ENCODE peak calls at places on chromosomes 4 and X, in nine cellular contexts. One of them, this sample, is unnamed. For H3K4me1, the result is how much of the 10 kb centered on the place peaks cover.

GRCh38 chr4:55437356-55437796 is 41.6 kb downstream of the TMEM165 start:
- DNase-seq in osteoblast: no peak
- DNase-seq in effector memory CD4-positive, alpha-beta T cell: no peak
- DNase-seq in SJSA1: no peak
- DNase-seq in psoas muscle: no peak
- DNase-seq in heart right ventricle: no peak
- DNase-seq in naive thymus-derived CD4-positive, alpha-beta T cell: no peak
- DNase-seq in Panc1: no peak
- DNase-seq in aorta: no peak
- DNase-seq in this sample: no peak

GRCh38 chr4:78682090-78682489 is 94.1 kb upstream of the BMP2K start:
- DNase-seq in aorta: no peak
- DNase-seq in Panc1: no peak
- DNase-seq in psoas muscle: no peak
- DNase-seq in SJSA1: no peak
- DNase-seq in heart right ventricle: no peak
- DNase-seq in osteoblast: no peak
- DNase-seq in naive thymus-derived CD4-positive, alpha-beta T cell: no peak
- DNase-seq in effector memory CD4-positive, alpha-beta T cell: no peak
- DNase-seq in this sample: no peak

GRCh38 chr4:31620476-31620875 is 900.3 kb downstream of the PCDH7 start:
- DNase-seq in effector memory CD4-positive, alpha-beta T cell: no peak
- DNase-seq in aorta: no peak
- DNase-seq in osteoblast: no peak
- DNase-seq in psoas muscle: no peak
- DNase-seq in Panc1: no peak
- DNase-seq in naive thymus-derived CD4-positive, alpha-beta T cell: no peak
- DNase-seq in heart right ventricle: no peak
- DNase-seq in SJSA1: no peak
- DNase-seq in this sample: no peak

GRCh38 chr4:69750346-69750745 is 10.1 kb downstream of the SULT1B1 start:
- DNase-seq in SJSA1: no peak
- DNase-seq in naive thymus-derived CD4-positive, alpha-beta T cell: no peak
- DNase-seq in aorta: no peak
- DNase-seq in heart right ventricle: no peak
- DNase-seq in osteoblast: no peak
- DNase-seq in effector memory CD4-positive, alpha-beta T cell: no peak
- DNase-seq in Panc1: no peak
- DNase-seq in psoas muscle: no peak
- DNase-seq in this sample: no peak

GRCh38 chr4:142091085-142091513 is 454.7 kb downstream of the IL15 start:
- DNase-seq in Panc1: no peak
- DNase-seq in heart right ventricle: peak
- DNase-seq in psoas muscle: no peak
- DNase-seq in osteoblast: peak
- DNase-seq in aorta: no peak
- DNase-seq in SJSA1: no peak
- DNase-seq in effector memory CD4-positive, alpha-beta T cell: no peak
- DNase-seq in naive thymus-derived CD4-positive, alpha-beta T cell: no peak
- DNase-seq in this sample: no peak

GRCh38 chrX:102983205-102983604 is 46.1 kb downstream of the RAB40AL start:
- DNase-seq in aorta: no peak
- DNase-seq in Panc1: no peak
- DNase-seq in psoas muscle: no peak
- DNase-seq in heart right ventricle: no peak
- DNase-seq in naive thymus-derived CD4-positive, alpha-beta T cell: no peak
- DNase-seq in effector memory CD4-positive, alpha-beta T cell: no peak
- DNase-seq in osteoblast: no peak
- DNase-seq in SJSA1: no peak
- DNase-seq in this sample: no peak

GRCh38 chrX:150870059-150870458 is 28.4 kb downstream of the CD99L2 start:
- DNase-seq in psoas muscle: no peak
- DNase-seq in effector memory CD4-positive, alpha-beta T cell: no peak
- DNase-seq in Panc1: no peak
- DNase-seq in aorta: no peak
- DNase-seq in osteoblast: no peak
- DNase-seq in SJSA1: no peak
- DNase-seq in heart right ventricle: no peak
- DNase-seq in naive thymus-derived CD4-positive, alpha-beta T cell: no peak
- DNase-seq in this sample: no peak

GRCh38 chrX:124212622-124213021 is 119.8 kb upstream of the TEX13D start:
- DNase-seq in aorta: no peak
- DNase-seq in osteoblast: no peak
- DNase-seq in SJSA1: no peak
- DNase-seq in Panc1: no peak
- DNase-seq in effector memory CD4-positive, alpha-beta T cell: peak
- DNase-seq in psoas muscle: no peak
- DNase-seq in naive thymus-derived CD4-positive, alpha-beta T cell: peak
- DNase-seq in heart right ventricle: no peak
- DNase-seq in this sample: no peak

GRCh38 chr4:2281575-2282343 is 19.9 kb upstream of the MXD4 start:
- DNase-seq in effector memory CD4-positive, alpha-beta T cell: peak
- DNase-seq in SJSA1: no peak
- DNase-seq in aorta: peak
- DNase-seq in osteoblast: no peak
- DNase-seq in psoas muscle: peak
- DNase-seq in heart right ventricle: no peak
- DNase-seq in Panc1: no peak
- DNase-seq in naive thymus-derived CD4-positive, alpha-beta T cell: peak
- DNase-seq in this sample: peak

GRCh38 chr4:15100994-15101695 is 98.9 kb downstream of the CPEB2 start:
- DNase-seq in aorta: no peak
- DNase-seq in naive thymus-derived CD4-positive, alpha-beta T cell: no peak
- DNase-seq in Panc1: no peak
- DNase-seq in SJSA1: no peak
- DNase-seq in psoas muscle: no peak
- DNase-seq in heart right ventricle: no peak
- DNase-seq in osteoblast: no peak
- DNase-seq in effector memory CD4-positive, alpha-beta T cell: no peak
- DNase-seq in this sample: no peak

GRCh38 chr4:7561557-7561956 is 126.8 kb upstream of the PSAPL1 start:
- DNase-seq in SJSA1: no peak
- DNase-seq in heart right ventricle: no peak
- DNase-seq in naive thymus-derived CD4-positive, alpha-beta T cell: no peak
- DNase-seq in effector memory CD4-positive, alpha-beta T cell: no peak
- DNase-seq in Panc1: no peak
- DNase-seq in psoas muscle: no peak
- DNase-seq in aorta: no peak
- DNase-seq in osteoblast: no peak
- DNase-seq in this sample: no peak

GRCh38 chrX:39769748-39770147 is 328.0 kb downstream of the BCOR start:
- DNase-seq in effector memory CD4-positive, alpha-beta T cell: no peak
- DNase-seq in aorta: no peak
- DNase-seq in heart right ventricle: no peak
- DNase-seq in Panc1: no peak
- DNase-seq in SJSA1: no peak
- DNase-seq in osteoblast: peak
- DNase-seq in psoas muscle: no peak
- DNase-seq in naive thymus-derived CD4-positive, alpha-beta T cell: no peak
- DNase-seq in this sample: no peak

DNA sequence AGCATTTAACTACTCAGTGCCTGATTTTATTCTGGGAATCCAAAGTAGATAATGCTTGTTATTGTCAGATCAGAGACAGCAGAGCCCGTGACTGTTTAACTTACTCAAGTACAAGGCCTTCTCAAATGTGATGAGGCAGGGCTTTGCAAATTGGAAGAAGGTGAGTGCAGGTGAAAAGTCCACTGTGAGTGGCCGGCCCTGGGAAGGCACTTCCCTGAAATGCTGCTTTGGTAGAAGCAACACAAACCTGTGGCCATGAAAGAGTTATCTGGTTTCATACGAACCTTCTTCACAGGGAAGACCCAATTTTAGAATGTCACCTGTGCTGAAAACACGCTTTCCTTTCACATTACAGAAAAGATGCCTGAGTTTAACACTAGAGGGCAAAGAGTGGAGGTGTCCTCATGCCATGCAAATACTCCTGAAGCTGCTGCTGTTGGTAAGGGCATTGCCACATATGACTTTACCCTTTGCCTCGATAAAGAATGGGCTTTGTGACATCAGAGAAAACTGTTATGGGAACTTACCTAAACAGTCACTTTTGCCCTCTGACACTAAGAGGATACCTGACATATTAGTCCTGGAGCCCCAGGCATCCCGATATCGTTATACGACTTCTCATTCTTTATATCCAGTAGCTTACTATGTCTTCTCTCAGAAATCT is 8.0 kb downstream of the PPARGC1A start:
- DNase-seq in psoas muscle: no peak
- DNase-seq in osteoblast: no peak
- DNase-seq in SJSA1: no peak
- DNase-seq in naive thymus-derived CD4-positive, alpha-beta T cell: no peak
- DNase-seq in aorta: no peak
- DNase-seq in heart right ventricle: no peak
- DNase-seq in Panc1: no peak
- DNase-seq in effector memory CD4-positive, alpha-beta T cell: no peak
- DNase-seq in this sample: no peak
- H3K4me1 ChIP-seq in psoas muscle: half or more
- H3K4me1 ChIP-seq in osteoblast: under half
- H3K4me1 ChIP-seq in SJSA1: under half
- H3K4me1 ChIP-seq in naive thymus-derived CD4-positive, alpha-beta T cell: under half
- H3K4me1 ChIP-seq in aorta: under half
- H3K4me1 ChIP-seq in heart right ventricle: under half
- H3K4me1 ChIP-seq in Panc1: under half
- H3K4me1 ChIP-seq in effector memory CD4-positive, alpha-beta T cell: under half
- H3K4me1 ChIP-seq in this sample: under half

DNA sequence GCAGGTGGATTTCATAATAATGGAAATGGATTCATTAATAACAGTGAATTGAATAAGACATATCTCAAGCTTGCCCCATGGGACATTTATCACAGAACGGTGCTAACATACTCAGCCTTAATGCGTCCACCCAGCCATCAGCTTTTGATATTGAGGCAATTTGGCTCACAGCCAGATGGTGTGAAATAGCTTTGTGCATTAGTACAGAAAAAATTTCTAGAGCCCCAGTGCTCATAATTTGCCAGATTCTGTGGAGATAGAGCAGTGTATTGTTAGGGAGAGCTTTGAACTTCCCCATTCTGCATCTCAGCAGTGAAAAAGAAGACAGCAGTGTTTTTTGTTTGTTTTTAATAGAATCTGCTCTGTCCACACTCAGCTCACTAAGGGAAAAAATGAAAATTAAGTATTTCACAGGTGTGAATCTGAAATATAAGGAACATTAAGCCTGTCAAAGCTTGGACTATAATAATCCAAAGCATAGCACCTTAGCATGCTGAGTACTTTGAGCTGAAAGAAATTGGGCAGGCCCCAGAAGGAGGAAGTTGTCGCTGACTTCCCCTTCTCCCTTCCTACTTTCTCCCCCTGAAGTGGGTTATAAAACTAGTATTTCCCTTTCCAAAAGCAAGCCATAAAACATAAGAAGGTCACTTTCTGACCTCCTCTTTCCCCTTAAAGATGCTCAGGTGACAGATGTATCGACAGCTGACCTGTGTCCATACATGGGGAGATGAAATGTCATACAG is 295.8 kb downstream of the MAGEB5 start:
- DNase-seq in heart right ventricle: no peak
- DNase-seq in SJSA1: no peak
- DNase-seq in osteoblast: no peak
- DNase-seq in aorta: no peak
- DNase-seq in naive thymus-derived CD4-positive, alpha-beta T cell: no peak
- DNase-seq in Panc1: no peak
- DNase-seq in effector memory CD4-positive, alpha-beta T cell: no peak
- DNase-seq in psoas muscle: no peak
- DNase-seq in this sample: no peak
- H3K27ac ChIP-seq in heart right ventricle: no peak
- H3K27ac ChIP-seq in SJSA1: no peak
- H3K27ac ChIP-seq in osteoblast: no peak
- H3K27ac ChIP-seq in aorta: no peak
- H3K27ac ChIP-seq in naive thymus-derived CD4-positive, alpha-beta T cell: no peak
- H3K27ac ChIP-seq in Panc1: no peak
- H3K27ac ChIP-seq in effector memory CD4-positive, alpha-beta T cell: no peak
- H3K27ac ChIP-seq in psoas muscle: no peak
- H3K27ac ChIP-seq in this sample: no peak

GRCh38 chrX:25029288-25029687 is 13.5 kb upstream of the ARX start:
- DNase-seq in aorta: no peak
- DNase-seq in naive thymus-derived CD4-positive, alpha-beta T cell: no peak
- DNase-seq in psoas muscle: no peak
- DNase-seq in Panc1: no peak
- DNase-seq in SJSA1: no peak
- DNase-seq in heart right ventricle: no peak
- DNase-seq in osteoblast: no peak
- DNase-seq in effector memory CD4-positive, alpha-beta T cell: no peak
- DNase-seq in this sample: no peak

GRCh38 chrX:25022499-25023325 is 6.9 kb upstream of the ARX start:
- DNase-seq in SJSA1: no peak
- DNase-seq in naive thymus-derived CD4-positive, alpha-beta T cell: no peak
- DNase-seq in psoas muscle: no peak
- DNase-seq in heart right ventricle: no peak
- DNase-seq in osteoblast: no peak
- DNase-seq in effector memory CD4-positive, alpha-beta T cell: no peak
- DNase-seq in aorta: no peak
- DNase-seq in Panc1: no peak
- DNase-seq in this sample: no peak

GRCh38 chrX:25028726-25029125 is 13.0 kb upstream of the ARX start:
- DNase-seq in Panc1: no peak
- DNase-seq in psoas muscle: no peak
- DNase-seq in aorta: no peak
- DNase-seq in SJSA1: no peak
- DNase-seq in osteoblast: no peak
- DNase-seq in heart right ventricle: no peak
- DNase-seq in effector memory CD4-positive, alpha-beta T cell: no peak
- DNase-seq in naive thymus-derived CD4-positive, alpha-beta T cell: no peak
- DNase-seq in this sample: no peak

GRCh38 chrX:25023908-25024307 is 8.1 kb upstream of the ARX start:
- DNase-seq in aorta: no peak
- DNase-seq in effector memory CD4-positive, alpha-beta T cell: no peak
- DNase-seq in Panc1: no peak
- DNase-seq in SJSA1: no peak
- DNase-seq in naive thymus-derived CD4-positive, alpha-beta T cell: no peak
- DNase-seq in psoas muscle: no peak
- DNase-seq in osteoblast: no peak
- DNase-seq in heart right ventricle: no peak
- DNase-seq in this sample: no peak

DNA sequence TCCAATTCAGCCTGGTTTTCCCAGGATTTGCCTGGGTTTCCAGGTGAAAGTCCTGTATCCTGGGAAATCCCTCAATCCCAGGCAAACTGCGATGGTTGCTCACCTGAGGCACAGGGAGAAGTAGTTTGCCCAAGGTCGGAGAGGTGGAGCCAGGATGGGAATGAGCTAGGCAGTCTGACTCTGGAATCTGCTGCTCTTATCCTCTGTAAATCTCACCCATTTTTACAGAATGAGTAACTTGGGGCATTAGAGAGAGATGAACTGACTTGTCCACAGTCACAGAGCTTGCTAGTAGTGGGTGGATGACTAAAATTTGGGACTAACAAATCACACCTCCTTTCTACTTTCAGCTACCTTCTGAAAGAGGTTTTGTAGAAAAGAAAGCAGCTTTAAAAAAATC is 9.8 kb upstream of the ARX start:
- DNase-seq in osteoblast: no peak
- DNase-seq in SJSA1: no peak
- DNase-seq in naive thymus-derived CD4-positive, alpha-beta T cell: no peak
- DNase-seq in Panc1: no peak
- DNase-seq in aorta: no peak
- DNase-seq in psoas muscle: no peak
- DNase-seq in effector memory CD4-positive, alpha-beta T cell: no peak
- DNase-seq in heart right ventricle: no peak
- DNase-seq in this sample: no peak
- H3K4me1 ChIP-seq in osteoblast: under half
- H3K4me1 ChIP-seq in SJSA1: under half
- H3K4me1 ChIP-seq in naive thymus-derived CD4-positive, alpha-beta T cell: under half
- H3K4me1 ChIP-seq in Panc1: under half
- H3K4me1 ChIP-seq in aorta: under half
- H3K4me1 ChIP-seq in psoas muscle: under half
- H3K4me1 ChIP-seq in effector memory CD4-positive, alpha-beta T cell: under half
- H3K4me1 ChIP-seq in heart right ventricle: under half
- H3K4me1 ChIP-seq in this sample: under half

GRCh38 chrX:154014429-154015380 is 5.0 kb downstream of the IRAK1 start:
- DNase-seq in psoas muscle: no peak
- DNase-seq in heart right ventricle: no peak
- DNase-seq in effector memory CD4-positive, alpha-beta T cell: no peak
- DNase-seq in SJSA1: no peak
- DNase-seq in aorta: no peak
- DNase-seq in naive thymus-derived CD4-positive, alpha-beta T cell: no peak
- DNase-seq in Panc1: no peak
- DNase-seq in osteoblast: peak
- DNase-seq in this sample: no peak
- H3K27ac ChIP-seq in psoas muscle: no peak
- H3K27ac ChIP-seq in heart right ventricle: no peak
- H3K27ac ChIP-seq in effector memory CD4-positive, alpha-beta T cell: no peak
- H3K27ac ChIP-seq in SJSA1: no peak
- H3K27ac ChIP-seq in aorta: no peak
- H3K27ac ChIP-seq in naive thymus-derived CD4-positive, alpha-beta T cell: no peak
- H3K27ac ChIP-seq in Panc1: no peak
- H3K27ac ChIP-seq in osteoblast: no peak
- H3K27ac ChIP-seq in this sample: no peak

This sample was measured in CD8-positive, alpha-beta memory T cell.